ENCODE peak calls at places on chromosome 21, in six cellular contexts. X is IMR-90, V is K562, W is SK-N-SH, O is GM12878, I is HepG2. S is an unnamed sample.
A peak's percentile ranks its signal among the peaks of the same experiment; 100 is the strongest.

GRCh38 chr21:45819478-45820170 is 161.9 kb upstream of the COL6A1 start:
- DNase-seq in O (no peak), I (no peak), W (peak; percentile 83), X (no peak), V (no peak), S (no peak)

GRCh38 chr21:20999567-21000169 is 1.5 kb downstream of the NCAM2 start:
- DNase-seq in O (no peak), X (peak; percentile 49), W (peak; percentile 62), I (peak; percentile 9), V (peak; percentile 70), S (no peak)

GRCh38 chr21:27715131-27715530 is 748.2 kb upstream of the ADAMTS5 start:
- DNase-seq in V (no peak), X (no peak), I (no peak), O (no peak), W (no peak), S (no peak)

GRCh38 chr21:46056450-46056903 is 41.4 kb upstream of the COL6A2 start:
- DNase-seq in V (no peak), W (no peak), X (peak; percentile 94), I (no peak), O (no peak), S (no peak)

GRCh38 chr21:45459171-45460010 is 54.4 kb downstream of the COL18A1 start:
- DNase-seq in V (no peak), I (peak; percentile 26), X (no peak), W (no peak), O (no peak), S (no peak)

GRCh38 chr21:25858328-25858727 is 123.6 kb downstream of the GABPA start:
- DNase-seq in I (no peak), V (no peak), X (no peak), O (no peak), W (no peak), S (no peak)

GRCh38 chr21:34904526-34905298 is 144.4 kb downstream of the RUNX1 start:
- DNase-seq in W (no peak), V (peak; percentile 49), O (no peak), X (no peak), I (no peak), S (no peak)

GRCh38 chr21:28338906-28339305 is 653.8 kb downstream of the LTN1 start:
- DNase-seq in O (no peak), I (no peak), X (no peak), V (no peak), W (no peak), S (no peak)

GRCh38 chr21:46028547-46029200 is 47.1 kb downstream of the COL6A1 start:
- DNase-seq in V (no peak), W (no peak), I (no peak), X (peak; percentile 84), O (no peak), S (no peak)

GRCh38 chr21:29316029-29316742 is 17.5 kb downstream of the BACH1 start:
- DNase-seq in W (no peak), I (no peak), X (no peak), O (no peak), V (no peak), S (no peak)

GRCh38 chr21:45404726-45405270 is at the start of gene COL18A1:
- DNase-seq in I (no peak), O (no peak), W (peak; percentile 98), X (peak; percentile 42), V (peak; percentile 71), S (no peak)

GRCh38 chr21:44024895-44025353 is 12.8 kb downstream of the TRAPPC10 start:
- DNase-seq in X (peak; percentile 67), W (no peak), I (no peak), V (peak; percentile 77), O (no peak), S (no peak)

GRCh38 chr21:45405271-45405818 is 380 bp downstream of the COL18A1 start:
- DNase-seq in O (no peak), X (peak; percentile 34), W (peak; percentile 89), I (no peak), V (peak; percentile 69), S (no peak)

GRCh38 chr21:25296239-25296638 is 311.0 kb downstream of the MRPL39 start:
- DNase-seq in X (no peak), W (no peak), O (no peak), I (no peak), V (no peak), S (no peak)

GRCh38 chr21:19321688-19322087 is 918.1 kb upstream of the TMPRSS15 start:
- DNase-seq in V (no peak), I (no peak), W (no peak), O (no peak), X (no peak), S (no peak)

GRCh38 chr21:23475518-23476189 is 2131.6 kb downstream of the MRPL39 start:
- DNase-seq in V (no peak), W (peak; percentile 28), O (no peak), I (no peak), X (no peak), S (no peak)

GRCh38 chr21:33817663-33818433 is 97.8 kb downstream of the ATP5PO start:
- DNase-seq in I (no peak), O (no peak), V (peak; percentile 72), X (no peak), W (peak; percentile 42), S (no peak)

GRCh38 chr21:36430841-36431240 is 45.6 kb downstream of the CHAF1B start:
- DNase-seq in V (no peak), X (no peak), I (no peak), W (no peak), O (no peak), S (no peak)

GRCh38 chr21:15604424-15604823 is 125.4 kb upstream of the USP25 start:
- DNase-seq in O (no peak), X (peak; percentile 32), I (no peak), W (no peak), V (no peak), S (no peak)

GRCh38 chr21:34333150-34333739 is 30.6 kb upstream of the KCNE2 start:
- DNase-seq in V (no peak), X (peak; percentile 25), W (no peak), I (no peak), O (no peak), S (no peak)

GRCh38 chr21:22409571-22409970 is 1411.4 kb downstream of the NCAM2 start:
- DNase-seq in W (no peak), O (no peak), V (no peak), I (no peak), X (no peak), S (no peak)

GRCh38 chr21:15826147-15826780 is 96.5 kb downstream of the USP25 start:
- DNase-seq in V (peak; percentile 64), X (peak; percentile 54), W (peak; percentile 17), I (peak; percentile 72), O (peak; percentile 11), S (no peak)

GRCh38 chr21:36509966-36510742 is 30.2 kb upstream of the CLDN14 start:
- DNase-seq in I (no peak), O (no peak), X (no peak), W (no peak), V (no peak), S (no peak)

GRCh38 chr21:36630485-36631206 is 68.3 kb upstream of the SIM2 start:
- DNase-seq in O (no peak), X (peak; percentile 22), I (peak; percentile 48), W (peak; percentile 67), V (peak; percentile 82), S (peak; percentile 96)

GRCh38 chr21:30958737-30959136 is 77.4 kb upstream of the KRTAP11-1 start:
- DNase-seq in V (no peak), I (no peak), W (no peak), X (no peak), O (no peak), S (no peak)

DNA sequence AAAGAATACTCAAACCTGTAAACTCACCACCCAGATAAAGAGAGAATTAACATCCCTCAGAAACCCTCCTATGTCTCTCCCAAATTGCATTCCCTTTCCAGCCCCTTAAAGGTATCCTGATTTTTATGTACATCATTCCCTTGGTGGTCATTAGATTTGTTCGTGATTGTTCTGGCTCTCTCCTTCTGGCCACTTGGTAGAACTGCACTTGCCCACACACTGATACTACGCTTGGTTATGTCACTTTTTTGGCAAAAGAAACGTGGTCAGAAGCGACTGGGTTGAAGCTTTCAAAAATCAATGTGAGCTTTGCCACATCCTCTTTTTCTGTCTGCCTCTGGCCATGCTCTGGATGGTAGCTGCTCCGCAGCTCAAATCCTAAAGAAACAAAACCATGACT is 76.3 kb downstream of the KRTAP19-8 start:
- DNase-seq in X (no peak), W (no peak), I (no peak), O (no peak), V (no peak), S (no peak)
- H2AFZ ChIP-seq in X (no peak overlapping the region), W (no peak overlapping the region), I (no peak overlapping the region), O (no peak overlapping the region), V (no peak overlapping the region), S (no peak overlapping the region)

DNA sequence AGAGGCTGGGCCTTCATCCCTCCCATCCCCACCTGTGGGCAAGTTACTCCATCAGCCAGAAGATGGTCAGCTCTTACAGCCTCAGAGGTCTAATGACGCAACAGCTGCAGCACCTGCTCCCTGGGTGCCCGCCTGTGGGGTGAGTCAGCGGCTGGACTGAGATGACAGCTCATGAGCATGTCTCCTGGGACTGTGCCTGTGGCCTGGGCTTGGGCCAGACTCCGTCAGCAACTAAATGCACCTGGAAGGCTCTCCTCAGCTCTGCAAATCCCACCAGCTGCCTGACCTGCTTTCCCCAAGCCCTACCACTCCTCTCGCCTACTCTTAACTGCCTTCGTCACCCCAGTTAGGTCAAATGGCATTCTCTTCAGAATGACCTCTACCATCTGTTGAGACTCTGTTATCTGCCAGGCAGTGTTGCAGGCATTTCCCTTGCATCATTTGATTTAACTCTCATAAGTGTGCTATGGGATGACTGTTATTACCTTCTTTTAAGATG is 47.7 kb downstream of the ETS2 start:
- DNase-seq in O (no peak), W (no peak), V (peak; percentile 65), X (peak; percentile 96), I (peak; percentile 30), S (no peak)
- TF ChIP-seq USF2 in O (no peak), W (no peak), V (no peak), X (no peak), I (no peak), S (no peak)

DNA sequence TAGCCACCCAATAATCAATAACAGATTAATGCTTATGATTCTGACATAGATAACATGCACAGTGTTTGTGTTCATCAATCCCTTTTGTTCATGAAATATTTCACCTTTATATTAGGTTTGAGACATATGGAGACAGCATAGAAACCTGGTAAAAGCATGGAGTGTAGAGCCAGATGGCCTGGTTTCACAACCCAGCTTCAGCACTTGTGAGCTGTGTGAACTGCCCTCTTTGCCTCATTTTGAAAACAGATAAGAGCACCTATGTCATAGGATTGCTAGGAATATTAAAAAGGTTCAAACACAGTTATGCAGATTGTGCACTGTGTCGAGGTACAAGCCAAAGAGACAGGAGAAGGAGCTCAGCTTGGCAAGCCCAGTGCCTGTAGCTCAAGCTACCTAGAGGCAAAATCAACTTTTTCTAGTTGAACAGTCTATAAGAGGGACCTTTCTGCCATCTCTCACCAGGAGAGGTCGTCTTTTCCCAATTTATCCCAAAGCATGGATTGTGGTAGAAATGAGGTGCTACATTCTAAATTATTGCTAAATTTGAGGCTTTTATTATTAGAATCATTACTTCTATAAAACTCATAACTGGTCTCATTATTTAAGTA is 5.0 kb downstream of the CHODL start:
- DNase-seq in V (no peak), I (no peak), O (no peak), W (no peak), X (no peak), S (no peak)
- H2AFZ ChIP-seq in V (no peak overlapping the region), I (no peak overlapping the region), O (no peak overlapping the region), W (no peak overlapping the region), X (no peak overlapping the region), S (no peak overlapping the region)

DNA sequence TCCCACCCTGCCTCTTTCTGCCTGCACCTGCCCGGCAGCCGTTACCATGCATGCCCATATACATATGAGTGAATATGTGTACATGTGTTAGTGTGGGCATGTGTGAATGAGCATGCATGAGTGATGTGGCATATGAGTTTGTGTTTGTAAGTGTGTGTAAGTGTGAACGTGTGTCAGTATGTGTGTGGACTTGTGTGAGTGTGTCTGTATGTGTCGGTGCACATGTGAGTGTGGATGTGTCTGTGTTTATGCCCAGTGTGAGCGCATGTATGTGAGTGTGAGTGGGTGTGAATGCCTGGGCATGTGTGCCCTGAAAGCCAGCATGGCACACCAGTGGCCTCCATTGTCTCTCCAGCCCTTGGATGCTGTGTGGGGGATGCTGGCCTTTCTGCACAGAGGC is 2.5 kb upstream of the UMODL1 start:
- DNase-seq in O (no peak), V (no peak), W (no peak), I (no peak), X (no peak), S (no peak)
- TF ChIP-seq USF2 in O (no peak), V (no peak), W (no peak), I (no peak), X (no peak), S (no peak)

S was measured in H1.